ENCODE peak calls at places on chromosome 3, in six cellular contexts. L, T, N, F, J and I are unnamed samples.

GRCh38 chr3:38281895-38282686 is at the start of gene SLC22A14:
- DNase-seq in L (no peak), N (no peak), J (no peak), F (no peak), T (no peak), I (no peak)

GRCh38 chr3:47578691-47579632 is at the start of gene CSPG5:
- DNase-seq in L (peak; percentile 36), N (no peak), J (no peak), T (no peak), F (no peak), I (peak; percentile 30)

GRCh38 chr3:157573780-157574378 is 70.7 kb upstream of the VEPH1 start:
- DNase-seq in F (no peak), J (no peak), T (no peak), L (no peak), N (peak; percentile 38), I (no peak)

GRCh38 chr3:131217296-131217741 is 164.3 kb upstream of the NUDT16 start:
- DNase-seq in T (no peak), F (no peak), J (no peak), N (peak; percentile 71), L (no peak), I (no peak)

GRCh38 chr3:149020839-149021252 is 29.5 kb downstream of the GYG1 start:
- DNase-seq in T (no peak), N (no peak), L (no peak), F (no peak), J (no peak), I (no peak)

GRCh38 chr3:16533928-16534913 is 20.7 kb upstream of the RFTN1 start:
- DNase-seq in T (no peak), J (no peak), L (no peak), F (no peak), N (no peak), I (no peak)

GRCh38 chr3:17387108-17387507 is 355.3 kb downstream of the TBC1D5 start:
- DNase-seq in F (no peak), J (no peak), T (no peak), L (no peak), N (no peak), I (no peak)

GRCh38 chr3:71805199-71805598 is 20.3 kb upstream of the PROK2 start:
- DNase-seq in F (no peak), T (no peak), L (no peak), N (no peak), J (no peak), I (no peak)

GRCh38 chr3:78794431-78794830 is 973.4 kb downstream of the ROBO1 start:
- DNase-seq in J (no peak), F (no peak), T (no peak), L (no peak), N (no peak), I (no peak)